ENCODE peak calls at places on chromosomes 6 and 20, in seven cellular contexts. One of them, this sample, is unnamed.

GRCh38 chr6:43910638-43911353 is 140.8 kb downstream of the VEGFA start:
- DNase-seq in GM12865: no peak
- DNase-seq in vagina: no peak
- DNase-seq in immature natural killer cell: no peak
- DNase-seq in aorta: no peak
- DNase-seq in cardiac muscle cell: peak; percentile 81
- DNase-seq in anterior cingulate cortex: no peak
- DNase-seq in this sample: no peak

GRCh38 chr6:27502508-27503435 is 29.9 kb upstream of the ZNF184 start:
- DNase-seq in GM12865: peak; percentile 88
- DNase-seq in vagina: no peak
- DNase-seq in immature natural killer cell: peak; percentile 43
- DNase-seq in aorta: no peak
- DNase-seq in cardiac muscle cell: peak; percentile 65
- DNase-seq in anterior cingulate cortex: no peak
- DNase-seq in this sample: peak; percentile 22

GRCh38 chr6:149499066-149499465 is 14.3 kb upstream of the ZC3H12D start:
- DNase-seq in GM12865: no peak
- DNase-seq in vagina: no peak
- DNase-seq in immature natural killer cell: no peak
- DNase-seq in aorta: no peak
- DNase-seq in cardiac muscle cell: peak; percentile 90
- DNase-seq in anterior cingulate cortex: no peak
- DNase-seq in this sample: no peak

GRCh38 chr6:75333811-75334210 is 49.2 kb upstream of the TMEM30A start:
- DNase-seq in GM12865: no peak
- DNase-seq in vagina: no peak
- DNase-seq in immature natural killer cell: no peak
- DNase-seq in aorta: no peak
- DNase-seq in cardiac muscle cell: peak; percentile 40
- DNase-seq in anterior cingulate cortex: no peak
- DNase-seq in this sample: no peak

GRCh38 chr6:102114402-102114801 is 720.9 kb downstream of the GRIK2 start:
- DNase-seq in GM12865: peak; percentile 14
- DNase-seq in vagina: no peak
- DNase-seq in immature natural killer cell: no peak
- DNase-seq in aorta: no peak
- DNase-seq in cardiac muscle cell: no peak
- DNase-seq in anterior cingulate cortex: no peak
- DNase-seq in this sample: no peak

GRCh38 chr6:99393366-99393697 is 663 bp downstream of the COQ3 start:
- DNase-seq in GM12865: no peak
- DNase-seq in vagina: no peak
- DNase-seq in immature natural killer cell: no peak
- DNase-seq in aorta: no peak
- DNase-seq in cardiac muscle cell: no peak
- DNase-seq in anterior cingulate cortex: no peak
- DNase-seq in this sample: no peak

GRCh38 chr6:15622045-15622750 is 40.6 kb downstream of the DTNBP1 start:
- DNase-seq in GM12865: no peak
- DNase-seq in vagina: no peak
- DNase-seq in immature natural killer cell: no peak
- DNase-seq in aorta: no peak
- DNase-seq in cardiac muscle cell: peak; percentile 33
- DNase-seq in anterior cingulate cortex: no peak
- DNase-seq in this sample: no peak

GRCh38 chr6:135642912-135643311 is 145.4 kb upstream of the AHI1 start:
- DNase-seq in GM12865: no peak
- DNase-seq in vagina: no peak
- DNase-seq in immature natural killer cell: no peak
- DNase-seq in aorta: no peak
- DNase-seq in cardiac muscle cell: no peak
- DNase-seq in anterior cingulate cortex: no peak
- DNase-seq in this sample: no peak

GRCh38 chr20:56428388-56428787 is 16.3 kb downstream of the CASS4 start:
- DNase-seq in GM12865: no peak
- DNase-seq in vagina: no peak
- DNase-seq in immature natural killer cell: no peak
- DNase-seq in aorta: no peak
- DNase-seq in cardiac muscle cell: no peak
- DNase-seq in anterior cingulate cortex: no peak
- DNase-seq in this sample: no peak

GRCh38 chr6:42996513-42996912 is 12.1 kb downstream of the PPP2R5D start:
- DNase-seq in GM12865: no peak
- DNase-seq in vagina: no peak
- DNase-seq in immature natural killer cell: no peak
- DNase-seq in aorta: no peak
- DNase-seq in cardiac muscle cell: no peak
- DNase-seq in anterior cingulate cortex: no peak
- DNase-seq in this sample: no peak

GRCh38 chr20:64133951-64134407 is 26.6 kb upstream of the NPBWR2 start:
- DNase-seq in GM12865: peak; percentile 30
- DNase-seq in vagina: no peak
- DNase-seq in immature natural killer cell: no peak
- DNase-seq in aorta: peak; percentile 37
- DNase-seq in cardiac muscle cell: no peak
- DNase-seq in anterior cingulate cortex: no peak
- DNase-seq in this sample: no peak

GRCh38 chr6:72206606-72207005 is 320.3 kb downstream of the RIMS1 start:
- DNase-seq in GM12865: no peak
- DNase-seq in vagina: no peak
- DNase-seq in immature natural killer cell: no peak
- DNase-seq in aorta: no peak
- DNase-seq in cardiac muscle cell: no peak
- DNase-seq in anterior cingulate cortex: no peak
- DNase-seq in this sample: no peak

GRCh38 chr6:149756261-149756636 is 6.7 kb downstream of the PCMT1 start:
- DNase-seq in GM12865: no peak
- DNase-seq in vagina: no peak
- DNase-seq in immature natural killer cell: no peak
- DNase-seq in aorta: no peak
- DNase-seq in cardiac muscle cell: no peak
- DNase-seq in anterior cingulate cortex: no peak
- DNase-seq in this sample: no peak

GRCh38 chr20:38435555-38435939 is 419 bp upstream of the SNHG17 start:
- DNase-seq in GM12865: no peak
- DNase-seq in vagina: no peak
- DNase-seq in immature natural killer cell: no peak
- DNase-seq in aorta: no peak
- DNase-seq in cardiac muscle cell: peak; percentile 68
- DNase-seq in anterior cingulate cortex: no peak
- DNase-seq in this sample: no peak

GRCh38 chr6:55445648-55446204 is 118.5 kb downstream of the GFRAL start:
- DNase-seq in GM12865: peak; percentile 41
- DNase-seq in vagina: no peak
- DNase-seq in immature natural killer cell: no peak
- DNase-seq in aorta: no peak
- DNase-seq in cardiac muscle cell: peak; percentile 61
- DNase-seq in anterior cingulate cortex: no peak
- DNase-seq in this sample: no peak

GRCh38 chr20:33532753-33533459 is 43.0 kb downstream of the CBFA2T2 start:
- DNase-seq in GM12865: no peak
- DNase-seq in vagina: no peak
- DNase-seq in immature natural killer cell: no peak
- DNase-seq in aorta: no peak
- DNase-seq in cardiac muscle cell: peak; percentile 55
- DNase-seq in anterior cingulate cortex: no peak
- DNase-seq in this sample: no peak

GRCh38 chr20:19830351-19830750 is 72.3 kb downstream of the RIN2 start:
- DNase-seq in GM12865: no peak
- DNase-seq in vagina: peak; percentile 29
- DNase-seq in immature natural killer cell: no peak
- DNase-seq in aorta: no peak
- DNase-seq in cardiac muscle cell: no peak
- DNase-seq in anterior cingulate cortex: no peak
- DNase-seq in this sample: no peak

GRCh38 chr20:14142171-14142570 is 146.9 kb downstream of the MACROD2 start:
- DNase-seq in GM12865: peak; percentile 63
- DNase-seq in vagina: no peak
- DNase-seq in immature natural killer cell: no peak
- DNase-seq in aorta: no peak
- DNase-seq in cardiac muscle cell: peak; percentile 63
- DNase-seq in anterior cingulate cortex: peak; percentile 2
- DNase-seq in this sample: no peak

GRCh38 chr6:129598244-129599187 is 111.5 kb downstream of the ARHGAP18 start:
- DNase-seq in GM12865: peak; percentile 84
- DNase-seq in vagina: no peak
- DNase-seq in immature natural killer cell: peak; percentile 55
- DNase-seq in aorta: no peak
- DNase-seq in cardiac muscle cell: peak; percentile 87
- DNase-seq in anterior cingulate cortex: no peak
- DNase-seq in this sample: no peak

GRCh38 chr6:51844391-51844735 is 243.1 kb downstream of the PKHD1 start:
- DNase-seq in GM12865: peak; percentile 11
- DNase-seq in vagina: no peak
- DNase-seq in immature natural killer cell: no peak
- DNase-seq in aorta: no peak
- DNase-seq in cardiac muscle cell: no peak
- DNase-seq in anterior cingulate cortex: no peak
- DNase-seq in this sample: no peak

GRCh38 chr20:43388267-43389081 is 69.2 kb upstream of the SRSF6 start:
- DNase-seq in GM12865: no peak
- DNase-seq in vagina: no peak
- DNase-seq in immature natural killer cell: no peak
- DNase-seq in aorta: peak; percentile 82
- DNase-seq in cardiac muscle cell: peak; percentile 89
- DNase-seq in anterior cingulate cortex: peak; percentile 22
- DNase-seq in this sample: no peak

GRCh38 chr6:27617700-27618689 is 145.1 kb upstream of the ZNF184 start:
- DNase-seq in GM12865: peak; percentile 66
- DNase-seq in vagina: no peak
- DNase-seq in immature natural killer cell: no peak
- DNase-seq in aorta: no peak
- DNase-seq in cardiac muscle cell: peak; percentile 70
- DNase-seq in anterior cingulate cortex: no peak
- DNase-seq in this sample: no peak

GRCh38 chr6:38522322-38522721 is 117.4 kb downstream of the BTBD9 start:
- DNase-seq in GM12865: no peak
- DNase-seq in vagina: no peak
- DNase-seq in immature natural killer cell: no peak
- DNase-seq in aorta: no peak
- DNase-seq in cardiac muscle cell: peak; percentile 72
- DNase-seq in anterior cingulate cortex: no peak
- DNase-seq in this sample: no peak

GRCh38 chr20:34037767-34038166 is 44.1 kb downstream of the RALY start:
- DNase-seq in GM12865: no peak
- DNase-seq in vagina: no peak
- DNase-seq in immature natural killer cell: no peak
- DNase-seq in aorta: no peak
- DNase-seq in cardiac muscle cell: peak; percentile 85
- DNase-seq in anterior cingulate cortex: no peak
- DNase-seq in this sample: no peak

GRCh38 chr6:51839975-51840374 is 247.4 kb downstream of the PKHD1 start:
- DNase-seq in GM12865: no peak
- DNase-seq in vagina: no peak
- DNase-seq in immature natural killer cell: no peak
- DNase-seq in aorta: no peak
- DNase-seq in cardiac muscle cell: no peak
- DNase-seq in anterior cingulate cortex: no peak
- DNase-seq in this sample: no peak

GRCh38 chr6:21263531-21264287 is 329.8 kb upstream of the SOX4 start:
- DNase-seq in GM12865: peak; percentile 56
- DNase-seq in vagina: no peak
- DNase-seq in immature natural killer cell: no peak
- DNase-seq in aorta: no peak
- DNase-seq in cardiac muscle cell: peak; percentile 43
- DNase-seq in anterior cingulate cortex: no peak
- DNase-seq in this sample: peak; percentile 67

GRCh38 chr20:47765715-47766594 is 19.3 kb downstream of the SULF2 start:
- DNase-seq in GM12865: no peak
- DNase-seq in vagina: no peak
- DNase-seq in immature natural killer cell: no peak
- DNase-seq in aorta: no peak
- DNase-seq in cardiac muscle cell: no peak
- DNase-seq in anterior cingulate cortex: no peak
- DNase-seq in this sample: no peak

GRCh38 chr6:109446072-109446471 is 5.5 kb downstream of the SMPD2 start:
- DNase-seq in GM12865: no peak
- DNase-seq in vagina: no peak
- DNase-seq in immature natural killer cell: no peak
- DNase-seq in aorta: no peak
- DNase-seq in cardiac muscle cell: no peak
- DNase-seq in anterior cingulate cortex: no peak
- DNase-seq in this sample: no peak

This sample was measured in DMS79.